ENCODE peak calls at places on chromosomes 1 and 21, in four cellular contexts. One of them, this sample, is unnamed.
A peak's percentile ranks its signal among the peaks of the same experiment; 100 is the strongest.

GRCh38 chr21:43703068-43703880 is 15.7 kb upstream of the PDXK start:
- DNase-seq in lung: no peak
- DNase-seq in adrenal gland: no peak
- DNase-seq in mesendoderm: peak; percentile 52
- DNase-seq in this sample: peak; percentile 83

GRCh38 chr1:41513388-41513745 is 28.9 kb upstream of the EDN2 start:
- DNase-seq in adrenal gland: no peak
- DNase-seq in mesendoderm: no peak
- DNase-seq in lung: no peak
- DNase-seq in this sample: peak; percentile 97

GRCh38 chr1:188006354-188006753 is 1177.6 kb downstream of the PLA2G4A start:
- DNase-seq in mesendoderm: no peak
- DNase-seq in lung: no peak
- DNase-seq in adrenal gland: no peak
- DNase-seq in this sample: no peak

GRCh38 chr1:104402178-104402577 is 652.5 kb downstream of the AMY1C start:
- DNase-seq in lung: no peak
- DNase-seq in mesendoderm: no peak
- DNase-seq in adrenal gland: no peak
- DNase-seq in this sample: no peak

GRCh38 chr1:119330062-119330939 is 38.3 kb upstream of the HAO2 start:
- DNase-seq in mesendoderm: no peak
- DNase-seq in adrenal gland: no peak
- DNase-seq in lung: no peak
- DNase-seq in this sample: no peak

GRCh38 chr1:84489766-84490165 is 10.7 kb downstream of the RPF1 start:
- DNase-seq in lung: no peak
- DNase-seq in mesendoderm: no peak
- DNase-seq in adrenal gland: no peak
- DNase-seq in this sample: no peak

GRCh38 chr1:87603636-87604035 is 275.0 kb downstream of the LMO4 start:
- DNase-seq in adrenal gland: no peak
- DNase-seq in mesendoderm: peak; percentile 12
- DNase-seq in lung: no peak
- DNase-seq in this sample: no peak

GRCh38 chr1:20484526-20485462 is 1.2 kb downstream of the CAMK2N1 start:
- DNase-seq in adrenal gland: no peak
- DNase-seq in mesendoderm: peak; percentile 68
- DNase-seq in lung: no peak
- DNase-seq in this sample: peak; percentile 77

GRCh38 chr21:19275065-19275464 is 871.5 kb upstream of the TMPRSS15 start:
- DNase-seq in lung: no peak
- DNase-seq in mesendoderm: no peak
- DNase-seq in adrenal gland: no peak
- DNase-seq in this sample: no peak

GRCh38 chr1:54922921-54923421 is 36.0 kb upstream of the DHCR24 start:
- DNase-seq in lung: no peak
- DNase-seq in mesendoderm: no peak
- DNase-seq in adrenal gland: peak; percentile 87
- DNase-seq in this sample: no peak

GRCh38 chr1:9778905-9779304 is 44.9 kb downstream of the CLSTN1 start:
- DNase-seq in lung: no peak
- DNase-seq in adrenal gland: no peak
- DNase-seq in mesendoderm: no peak
- DNase-seq in this sample: no peak

GRCh38 chr1:29646161-29646775 is 409.9 kb downstream of the PTPRU start:
- DNase-seq in mesendoderm: no peak
- DNase-seq in adrenal gland: no peak
- DNase-seq in lung: no peak
- DNase-seq in this sample: no peak

GRCh38 chr21:46161800-46162592 is 6.6 kb upstream of the FTCD start:
- DNase-seq in lung: no peak
- DNase-seq in mesendoderm: no peak
- DNase-seq in adrenal gland: no peak
- DNase-seq in this sample: peak; percentile 56

GRCh38 chr1:102970496-102971078 is 137.7 kb downstream of the COL11A1 start:
- DNase-seq in lung: no peak
- DNase-seq in mesendoderm: peak; percentile 75
- DNase-seq in adrenal gland: no peak
- DNase-seq in this sample: peak; percentile 30

GRCh38 chr1:116887212-116887611 is 22.5 kb upstream of the PTGFRN start:
- DNase-seq in mesendoderm: no peak
- DNase-seq in lung: no peak
- DNase-seq in adrenal gland: no peak
- DNase-seq in this sample: no peak

GRCh38 chr1:198838022-198838342 is 199.1 kb downstream of the PTPRC start:
- DNase-seq in mesendoderm: no peak
- DNase-seq in lung: no peak
- DNase-seq in adrenal gland: no peak
- DNase-seq in this sample: no peak

GRCh38 chr1:26541431-26541815 is 11.9 kb downstream of the RPS6KA1 start:
- DNase-seq in lung: no peak
- DNase-seq in mesendoderm: no peak
- DNase-seq in adrenal gland: no peak
- DNase-seq in this sample: no peak

GRCh38 chr1:119712342-119713038 is 756 bp downstream of the PHGDH start:
- DNase-seq in lung: peak; percentile 77
- DNase-seq in adrenal gland: peak; percentile 30
- DNase-seq in mesendoderm: peak; percentile 98
- DNase-seq in this sample: peak; percentile 89

GRCh38 chr1:46679789-46680573 is 8.3 kb downstream of the TEX38 start:
- DNase-seq in mesendoderm: no peak
- DNase-seq in lung: no peak
- DNase-seq in adrenal gland: no peak
- DNase-seq in this sample: no peak

GRCh38 chr1:160666079-160666442 is 19.2 kb upstream of the SLAMF1 start:
- DNase-seq in lung: no peak
- DNase-seq in adrenal gland: no peak
- DNase-seq in mesendoderm: no peak
- DNase-seq in this sample: no peak

GRCh38 chr1:235642021-235642942 is 7.3 kb downstream of the GNG4 start:
- DNase-seq in lung: no peak
- DNase-seq in mesendoderm: peak; percentile 75
- DNase-seq in adrenal gland: no peak
- DNase-seq in this sample: peak; percentile 81

GRCh38 chr1:33120436-33121231 is 39.7 kb downstream of the AZIN2 start:
- DNase-seq in lung: no peak
- DNase-seq in adrenal gland: no peak
- DNase-seq in mesendoderm: no peak
- DNase-seq in this sample: no peak

GRCh38 chr1:154841384-154841783 is 28.7 kb downstream of the KCNN3 start:
- DNase-seq in mesendoderm: no peak
- DNase-seq in lung: no peak
- DNase-seq in adrenal gland: no peak
- DNase-seq in this sample: no peak

GRCh38 chr1:88763649-88764406 is 79.8 kb downstream of the PKN2 start:
- DNase-seq in mesendoderm: no peak
- DNase-seq in adrenal gland: no peak
- DNase-seq in lung: no peak
- DNase-seq in this sample: no peak

GRCh38 chr1:184181044-184181443 is 129.5 kb downstream of the TSEN15 start:
- DNase-seq in mesendoderm: no peak
- DNase-seq in lung: no peak
- DNase-seq in adrenal gland: no peak
- DNase-seq in this sample: no peak

DNA sequence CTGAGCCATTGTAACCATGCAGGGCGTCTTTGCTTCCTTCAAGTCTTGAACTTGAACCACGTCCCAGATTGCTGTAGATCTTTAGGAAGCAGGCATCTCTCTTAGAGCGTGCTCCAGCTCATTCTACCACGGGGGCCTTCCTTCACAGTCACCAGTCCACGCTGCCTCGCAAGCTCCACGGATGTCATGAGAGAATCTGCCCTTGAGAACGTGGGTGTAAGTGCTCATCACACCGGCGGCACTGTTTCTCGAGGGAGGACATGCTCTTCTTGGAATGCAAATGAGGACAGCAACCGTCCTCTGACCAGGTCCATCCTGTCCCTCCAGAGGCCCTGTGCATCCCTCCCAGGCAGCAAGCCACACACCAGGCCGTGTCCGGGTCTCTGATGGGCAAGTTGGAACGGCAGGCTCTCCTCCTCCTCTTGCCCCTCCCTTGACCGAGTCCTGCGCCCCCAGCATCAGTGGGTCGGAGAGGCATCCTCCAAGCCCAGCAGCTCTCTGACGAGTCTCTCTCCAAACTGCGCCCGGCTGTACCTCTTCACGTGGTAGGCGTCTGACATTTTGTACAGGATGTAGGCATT is 103.1 kb downstream of the PGBD5 start:
- DNase-seq in adrenal gland: no peak
- DNase-seq in lung: no peak
- DNase-seq in mesendoderm: no peak
- DNase-seq in this sample: no peak
- H3K27me3 ChIP-seq in adrenal gland: no peaks in the 10 kb centered on the region
- H3K27me3 ChIP-seq in lung: no peaks in the 10 kb centered on the region
- H3K27me3 ChIP-seq in mesendoderm: no peaks in the 10 kb centered on the region
- H3K27me3 ChIP-seq in this sample: no peaks in the 10 kb centered on the region

GRCh38 chr1:111704776-111705175 is 34.4 kb downstream of the INKA2 start:
- DNase-seq in lung: no peak
- DNase-seq in adrenal gland: no peak
- DNase-seq in mesendoderm: no peak
- DNase-seq in this sample: no peak

GRCh38 chr1:111705841-111706240 is 33.4 kb downstream of the INKA2 start:
- DNase-seq in mesendoderm: no peak
- DNase-seq in adrenal gland: no peak
- DNase-seq in lung: no peak
- DNase-seq in this sample: no peak

GRCh38 chr1:111709986-111710385 is 29.2 kb downstream of the INKA2 start:
- DNase-seq in adrenal gland: no peak
- DNase-seq in lung: no peak
- DNase-seq in mesendoderm: no peak
- DNase-seq in this sample: no peak

GRCh38 chr1:111706921-111707320 is 32.3 kb downstream of the INKA2 start:
- DNase-seq in mesendoderm: no peak
- DNase-seq in adrenal gland: no peak
- DNase-seq in lung: no peak
- DNase-seq in this sample: no peak

DNA sequence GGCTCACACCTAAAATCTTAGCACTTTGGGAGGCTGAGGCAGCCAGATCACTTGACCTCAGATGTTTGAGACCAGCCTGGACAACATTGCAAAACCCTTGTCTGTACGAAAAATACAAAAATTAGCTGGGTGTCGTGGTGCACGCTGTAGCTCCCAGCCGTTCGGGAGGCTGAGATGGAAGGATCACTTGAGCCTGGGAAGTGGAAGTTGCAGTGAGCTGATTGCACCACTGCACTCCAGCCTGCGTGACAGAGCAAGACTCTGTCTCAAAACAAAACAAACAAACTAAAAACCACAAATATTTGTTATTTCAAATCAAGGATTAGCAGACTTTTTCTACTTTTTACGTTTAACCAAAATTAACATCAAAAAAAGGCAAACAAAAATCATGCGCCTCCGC is 31.3 kb downstream of the INKA2 start:
- DNase-seq in mesendoderm: no peak
- DNase-seq in adrenal gland: no peak
- DNase-seq in lung: no peak
- DNase-seq in this sample: no peak
- H3K36me3 ChIP-seq in mesendoderm: peaks cover 1% of the 10 kb centered on the region
- H3K36me3 ChIP-seq in adrenal gland: no peaks in the 10 kb centered on the region
- H3K36me3 ChIP-seq in lung: peaks cover 9% of the 10 kb centered on the region
- H3K36me3 ChIP-seq in this sample: no peaks in the 10 kb centered on the region

DNA sequence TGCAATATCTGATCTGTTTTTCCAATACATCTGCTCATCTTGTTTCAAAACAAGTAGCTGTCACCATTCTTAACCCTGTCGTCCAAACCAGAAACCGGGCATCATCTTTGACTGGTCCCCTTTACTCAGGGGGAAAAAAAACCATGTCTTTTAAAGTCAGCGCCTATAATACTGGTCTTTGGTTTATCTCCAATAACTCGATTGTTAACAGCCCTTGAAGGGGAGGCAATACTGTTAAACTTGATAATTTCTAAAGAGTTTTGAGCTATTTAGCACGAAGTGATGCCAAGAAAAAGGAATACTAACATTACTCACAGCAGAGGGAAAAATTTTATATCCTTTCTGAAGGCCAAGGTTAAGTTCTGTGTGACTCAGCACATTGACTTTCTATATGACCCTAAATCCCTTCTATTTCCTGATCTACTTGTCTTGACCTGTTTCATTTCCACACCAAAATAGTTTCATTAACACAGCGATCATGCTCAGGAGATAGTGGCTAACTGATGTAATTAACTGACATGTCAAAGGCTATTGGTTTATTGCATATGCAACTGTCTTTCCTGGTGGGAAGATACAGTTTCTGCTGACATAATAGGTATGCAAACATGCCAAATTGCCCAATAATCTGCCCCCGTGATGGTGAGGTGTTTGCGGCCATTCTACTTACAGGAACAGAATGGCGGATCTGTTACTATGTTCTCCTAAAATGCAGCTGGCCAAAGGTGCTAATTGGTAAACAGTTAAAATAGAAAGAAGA is 59.1 kb downstream of the NFIA start:
- DNase-seq in adrenal gland: no peak
- DNase-seq in mesendoderm: peak; percentile 36
- DNase-seq in lung: no peak
- DNase-seq in this sample: no peak
- H3K27me3 ChIP-seq in adrenal gland: no peaks in the 10 kb centered on the region
- H3K27me3 ChIP-seq in mesendoderm: no peaks in the 10 kb centered on the region
- H3K27me3 ChIP-seq in lung: no peaks in the 10 kb centered on the region
- H3K27me3 ChIP-seq in this sample: no peaks in the 10 kb centered on the region

GRCh38 chr1:150094734-150095133 is 27.2 kb downstream of the VPS45 start:
- DNase-seq in lung: no peak
- DNase-seq in adrenal gland: no peak
- DNase-seq in mesendoderm: no peak
- DNase-seq in this sample: no peak

GRCh38 chr1:150089846-150090520 is 22.4 kb downstream of the VPS45 start:
- DNase-seq in lung: no peak
- DNase-seq in mesendoderm: no peak
- DNase-seq in adrenal gland: no peak
- DNase-seq in this sample: no peak

GRCh38 chr1:150087415-150087814 is 19.8 kb downstream of the VPS45 start:
- DNase-seq in lung: no peak
- DNase-seq in adrenal gland: no peak
- DNase-seq in mesendoderm: no peak
- DNase-seq in this sample: no peak

GRCh38 chr1:150093805-150094204 is 26.2 kb downstream of the VPS45 start:
- DNase-seq in mesendoderm: no peak
- DNase-seq in adrenal gland: no peak
- DNase-seq in lung: no peak
- DNase-seq in this sample: no peak

DNA sequence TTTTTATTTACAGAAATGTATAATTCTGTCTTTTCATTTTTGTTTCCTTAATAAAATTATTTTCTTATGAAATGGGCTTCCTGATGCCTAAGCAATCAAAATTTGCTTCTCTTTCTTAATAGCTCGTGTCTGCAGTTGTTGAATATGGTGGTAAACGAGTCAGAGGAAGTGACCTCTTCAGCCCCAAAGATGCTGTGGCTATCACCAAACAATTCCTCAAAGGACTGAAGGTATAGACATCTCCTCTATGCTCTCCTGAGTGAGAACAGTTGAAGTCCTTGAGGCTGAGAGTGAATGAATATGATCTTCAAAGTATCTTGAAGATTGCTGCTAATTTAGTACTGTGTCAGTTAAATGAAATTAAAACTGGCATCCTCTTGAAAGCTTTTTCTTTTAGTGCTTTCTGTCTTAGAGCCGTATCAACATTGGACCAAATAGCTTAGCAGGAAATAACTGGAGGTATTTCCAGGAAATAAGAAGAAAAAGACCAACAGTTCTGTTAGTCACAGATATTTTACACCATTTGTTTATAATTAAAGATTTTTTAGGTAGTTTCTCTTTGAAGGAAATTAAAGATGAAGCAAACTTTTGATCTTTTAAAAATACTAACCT is 24.7 kb downstream of the VPS45 start:
- DNase-seq in adrenal gland: no peak
- DNase-seq in mesendoderm: no peak
- DNase-seq in lung: no peak
- DNase-seq in this sample: no peak
- H3K36me3 ChIP-seq in adrenal gland: no peaks in the 10 kb centered on the region
- H3K36me3 ChIP-seq in mesendoderm: no peaks in the 10 kb centered on the region
- H3K36me3 ChIP-seq in lung: peaks cover 8% of the 10 kb centered on the region
- H3K36me3 ChIP-seq in this sample: peaks cover 3% of the 10 kb centered on the region